ENCODE peak calls at places on chromosomes 16 and 17, in four cellular contexts. L, A, F and T are unnamed samples.

GRCh38 chr17:73293031-73293430 is 18.8 kb downstream of the CDC42EP4 start:
- DNase-seq in L (no peak), A (no peak), F (no peak), T (no peak)

GRCh38 chr17:59964455-59965328 is at the start of gene RNFT1:
- DNase-seq in L (peak; percentile 67), A (peak; percentile 95), F (peak; percentile 95), T (peak; percentile 86)

GRCh38 chr16:13068912-13069583 is 167.7 kb downstream of the SHISA9 start:
- DNase-seq in L (no peak), A (no peak), F (no peak), T (no peak)

GRCh38 chr17:41529491-41529915 is 1.4 kb upstream of the KRT19 start:
- DNase-seq in L (no peak), A (no peak), F (no peak), T (no peak)

GRCh38 chr16:27181020-27181419 is 22.3 kb upstream of the KDM8 start:
- DNase-seq in L (no peak), A (no peak), F (no peak), T (no peak)

GRCh38 chr17:72176516-72176851 is 55.7 kb downstream of the SOX9 start:
- DNase-seq in L (no peak), A (no peak), F (peak; percentile 38), T (no peak)

GRCh38 chr17:39069114-39069756 is 82.2 kb downstream of the PLXDC1 start:
- DNase-seq in L (no peak), A (peak; percentile 45), F (no peak), T (peak; percentile 2)

GRCh38 chr16:8972843-8973586 is 9.3 kb upstream of the USP7 start:
- DNase-seq in L (no peak), A (no peak), F (no peak), T (no peak)

GRCh38 chr17:17532991-17533390 is 36.8 kb upstream of the RASD1 start:
- DNase-seq in L (no peak), A (no peak), F (no peak), T (no peak)

GRCh38 chr17:38333635-38334295 is 10.0 kb downstream of the GPR179 start:
- DNase-seq in L (no peak), A (peak; percentile 28), F (peak; percentile 32), T (peak; percentile 15)

GRCh38 chr17:1413281-1413791 is 13.3 kb upstream of the YWHAE start:
- DNase-seq in L (peak; percentile 64), A (no peak), F (peak; percentile 26), T (no peak)

GRCh38 chr17:32192379-32192778 is 50.1 kb downstream of the RHOT1 start:
- DNase-seq in L (no peak), A (no peak), F (no peak), T (no peak)

GRCh38 chr16:47311738-47312505 is 148.9 kb downstream of the ITFG1 start:
- DNase-seq in L (no peak), A (peak; percentile 39), F (no peak), T (no peak)

GRCh38 chr16:14289692-14290340 is 218.7 kb downstream of the MRTFB start:
- DNase-seq in L (no peak), A (peak; percentile 54), F (no peak), T (peak; percentile 32)

GRCh38 chr16:57642368-57643135 is 14.1 kb downstream of the ADGRG1 start:
- DNase-seq in L (no peak), A (no peak), F (no peak), T (no peak)

GRCh38 chr16:66703359-66704215 is 7.0 kb upstream of the CMTM4 start:
- DNase-seq in L (no peak), A (no peak), F (no peak), T (no peak)

GRCh38 chr17:64091571-64091970 is 38.4 kb downstream of the ERN1 start:
- DNase-seq in L (no peak), A (no peak), F (no peak), T (no peak)

GRCh38 chr17:42698736-42699414 is 16.5 kb downstream of the CNTNAP1 start:
- DNase-seq in L (no peak), A (no peak), F (no peak), T (no peak)

GRCh38 chr16:30009990-30010816 is 624 bp downstream of the DOC2A start:
- DNase-seq in L (no peak), A (no peak), F (no peak), T (no peak)

GRCh38 chr16:47358816-47359215 is 102.0 kb downstream of the ITFG1 start:
- DNase-seq in L (no peak), A (no peak), F (no peak), T (no peak)

GRCh38 chr16:23990507-23990906 is 154.7 kb downstream of the PRKCB start:
- DNase-seq in L (no peak), A (no peak), F (no peak), T (no peak)

GRCh38 chr16:86379505-86379846 is 130.9 kb upstream of the FOXF1 start:
- DNase-seq in L (no peak), A (no peak), F (no peak), T (no peak)

GRCh38 chr16:31265329-31266245 is 5.8 kb downstream of the ITGAM start:
- DNase-seq in L (no peak), A (peak; percentile 15), F (no peak), T (no peak)

GRCh38 chr16:12682441-12682840 is 121.2 kb downstream of the CPPED1 start:
- DNase-seq in L (no peak), A (no peak), F (no peak), T (no peak)

GRCh38 chr17:59916446-59916845 is 23.5 kb downstream of the RPS6KB1 start:
- DNase-seq in L (no peak), A (no peak), F (no peak), T (no peak)

GRCh38 chr16:79707867-79708266 is 107.3 kb upstream of the MAF start:
- DNase-seq in L (peak; percentile 47), A (no peak), F (peak; percentile 46), T (no peak)

GRCh38 chr17:31388770-31389672 is 2.5 kb upstream of the RAB11FIP4 start:
- DNase-seq in L (no peak), A (peak; percentile 39), F (no peak), T (peak; percentile 29)

GRCh38 chr17:80663783-80664206 is 119.2 kb downstream of the RPTOR start:
- DNase-seq in L (no peak), A (no peak), F (peak; percentile 20), T (peak; percentile 71)

DNA sequence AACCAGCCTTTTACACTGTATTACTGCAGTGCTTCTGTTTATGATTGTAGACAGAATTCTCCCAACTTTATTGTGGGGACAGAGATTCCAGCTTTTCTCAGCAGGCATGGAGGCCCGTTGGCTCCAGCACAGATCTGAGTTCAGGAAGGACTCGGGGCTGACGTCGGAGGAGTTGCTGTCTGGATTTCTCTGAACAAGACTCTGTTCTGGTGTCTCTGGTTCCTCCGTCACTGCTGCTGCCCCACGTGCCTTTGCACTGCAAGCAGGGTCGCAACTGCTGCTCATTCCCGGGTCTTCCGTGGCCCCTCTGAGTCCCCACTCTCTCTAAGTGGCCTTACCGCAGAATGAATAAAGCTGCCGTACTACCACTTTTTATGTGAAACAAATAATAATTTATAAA is 88.4 kb downstream of the BANP start:
- DNase-seq in L (no peak), A (no peak), F (no peak), T (no peak)
- H3K27me3 ChIP-seq in L (no peaks in the 10 kb centered on the region), A (no peaks in the 10 kb centered on the region), F (no peaks in the 10 kb centered on the region), T (no peaks in the 10 kb centered on the region)

DNA sequence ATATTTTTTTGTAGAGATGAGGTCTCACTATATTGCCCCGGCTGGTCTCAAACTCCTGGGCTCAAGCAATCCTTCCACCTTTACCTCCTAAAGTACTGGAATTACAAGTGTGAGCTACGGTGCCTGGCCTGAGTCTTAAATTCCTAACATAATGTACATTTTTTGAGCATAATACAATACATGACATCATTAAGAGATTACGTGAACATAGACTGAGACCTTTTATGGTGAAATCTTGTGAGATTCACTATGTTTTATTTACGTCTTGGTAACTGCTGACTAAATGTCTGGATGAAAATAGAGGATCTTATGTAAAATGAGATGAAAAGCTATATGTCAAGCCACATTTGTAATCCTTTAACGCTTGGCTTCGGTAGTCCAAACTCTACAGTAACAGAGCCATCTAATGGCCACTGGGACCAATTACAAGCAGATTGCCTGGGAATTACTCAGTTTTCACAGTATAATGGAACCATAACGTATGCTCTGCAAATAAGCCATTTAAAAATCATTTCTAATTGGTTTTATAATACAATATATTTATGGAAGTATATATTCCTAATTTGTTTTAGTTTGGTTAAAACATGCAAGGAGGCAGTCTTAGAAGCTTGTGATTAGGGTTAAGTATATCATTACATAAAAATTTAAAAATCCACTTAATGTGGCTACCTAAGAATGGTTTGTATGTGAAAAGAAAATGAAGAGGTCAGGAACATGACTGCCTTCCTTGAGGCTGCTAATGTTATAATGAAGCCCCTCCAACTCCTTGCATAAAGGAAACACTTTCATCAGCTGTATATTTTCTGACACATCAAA is 8.1 kb upstream of the EFCAB13 start:
- DNase-seq in L (no peak), A (peak; percentile 67), F (peak; percentile 33), T (no peak)
- H3K27ac ChIP-seq in L (peak overlapping the region; percentile 79), A (no peak overlapping the region), F (peak overlapping the region; percentile 74), T (no peak overlapping the region)

GRCh38 chr17:78748048-78748729 is 33.9 kb downstream of the CYTH1 start:
- DNase-seq in L (no peak), A (no peak), F (peak; percentile 46), T (no peak)

GRCh38 chr17:78745407-78746088 is 36.5 kb downstream of the CYTH1 start:
- DNase-seq in L (no peak), A (peak; percentile 56), F (no peak), T (peak; percentile 62)

GRCh38 chr17:78747479-78747878 is 34.6 kb downstream of the CYTH1 start:
- DNase-seq in L (no peak), A (no peak), F (no peak), T (no peak)

GRCh38 chr17:78746949-78747269 is 35.2 kb downstream of the CYTH1 start:
- DNase-seq in L (no peak), A (no peak), F (no peak), T (no peak)

DNA sequence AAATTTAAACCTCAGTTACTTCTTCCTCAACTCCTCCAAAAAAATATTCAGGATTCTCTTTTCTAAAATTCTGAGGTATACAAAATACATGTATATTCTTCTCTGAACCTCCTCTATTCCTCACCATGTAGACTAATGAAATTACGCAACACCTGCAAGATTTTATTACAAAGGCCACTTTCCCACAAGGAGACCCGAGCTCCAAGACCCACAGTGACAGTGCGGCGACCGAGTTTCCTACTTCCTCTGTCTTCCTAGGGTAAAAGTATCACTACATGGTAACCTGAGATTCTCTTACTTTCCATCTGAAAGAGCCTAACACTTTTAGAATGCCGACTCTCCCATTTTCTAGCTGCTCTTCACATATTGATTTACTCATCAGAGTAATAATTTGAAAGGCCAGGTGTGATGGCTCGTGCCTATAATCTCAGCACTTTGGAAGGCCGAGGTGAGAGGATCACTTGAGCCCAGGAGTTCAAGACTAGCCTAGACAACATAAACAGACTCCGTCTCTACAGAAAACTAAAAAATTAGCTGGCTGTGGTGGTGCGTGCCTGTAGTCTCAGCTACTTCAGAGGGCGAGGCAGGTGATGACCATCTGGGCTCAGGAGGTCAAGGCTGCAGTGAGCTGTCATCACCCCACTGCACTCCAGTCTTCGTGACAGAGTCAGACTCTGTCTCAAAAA is 35.7 kb downstream of the CYTH1 start:
- DNase-seq in L (no peak), A (no peak), F (no peak), T (no peak)
- H3K27me3 ChIP-seq in L (no peaks in the 10 kb centered on the region), A (no peaks in the 10 kb centered on the region), F (no peaks in the 10 kb centered on the region), T (no peaks in the 10 kb centered on the region)

DNA sequence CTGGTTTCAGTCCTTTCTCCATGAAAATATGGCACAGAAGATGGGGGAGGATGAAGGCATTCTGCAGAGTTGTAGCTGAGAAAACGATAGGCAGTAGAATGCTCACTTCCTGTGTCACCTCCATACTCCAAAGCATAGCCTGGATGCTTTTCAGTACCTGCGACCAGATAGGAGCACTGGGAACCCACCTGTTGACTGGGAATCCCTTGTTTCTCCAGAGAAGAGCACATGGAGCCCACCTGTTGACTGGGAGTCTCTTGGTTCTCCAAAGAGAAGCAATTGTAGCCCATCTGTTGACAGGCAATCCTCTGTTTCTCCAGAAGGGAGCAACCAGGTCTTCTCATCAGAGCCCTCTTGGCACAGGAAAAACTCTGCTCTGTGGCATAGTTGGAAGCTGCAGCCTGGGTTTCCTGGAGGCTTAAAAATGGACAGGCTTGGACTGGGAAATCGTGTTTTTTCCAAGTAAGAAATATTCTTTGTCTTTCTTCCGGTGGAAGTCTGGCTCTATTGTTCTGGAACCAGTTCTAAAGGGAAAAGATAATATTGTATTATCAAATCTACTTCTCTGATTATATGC is 13.2 kb downstream of the TERF2IP start:
- DNase-seq in L (no peak), A (no peak), F (no peak), T (no peak)
- H3K27ac ChIP-seq in L (no peak overlapping the region), A (no peak overlapping the region), F (no peak overlapping the region), T (no peak overlapping the region)